ENCODE peak calls at places on chromosome 22, in five cellular contexts. One of them, this sample, is unnamed.

GRCh38 chr22:46613606-46613997 is 6.6 kb upstream of the GRAMD4 start:
- DNase-seq in foreskin melanocyte: no peak
- DNase-seq in nephron progenitor cell: no peak
- DNase-seq in bronchial epithelial cell: no peak
- DNase-seq in activated CD8-positive, alpha-beta memory T cell treated with anti-CD3 and anti-CD28 coated beads, Interleukin-2, amount 50 U/mL, for 48 hours: peak; percentile 68
- DNase-seq in this sample: peak; percentile 42

GRCh38 chr22:26027341-26027740 is 141.9 kb upstream of the SEZ6L start:
- DNase-seq in foreskin melanocyte: no peak
- DNase-seq in activated CD8-positive, alpha-beta memory T cell treated with anti-CD3 and anti-CD28 coated beads, Interleukin-2, amount 50 U/mL, for 48 hours: no peak
- DNase-seq in bronchial epithelial cell: no peak
- DNase-seq in nephron progenitor cell: no peak
- DNase-seq in this sample: no peak

GRCh38 chr22:18975434-18976196 is 39.5 kb upstream of the PRODH start:
- DNase-seq in bronchial epithelial cell: no peak
- DNase-seq in activated CD8-positive, alpha-beta memory T cell treated with anti-CD3 and anti-CD28 coated beads, Interleukin-2, amount 50 U/mL, for 48 hours: no peak
- DNase-seq in foreskin melanocyte: no peak
- DNase-seq in nephron progenitor cell: no peak
- DNase-seq in this sample: no peak

GRCh38 chr22:19514831-19515565 is 9.2 kb downstream of the CLDN5 start:
- DNase-seq in foreskin melanocyte: no peak
- DNase-seq in activated CD8-positive, alpha-beta memory T cell treated with anti-CD3 and anti-CD28 coated beads, Interleukin-2, amount 50 U/mL, for 48 hours: no peak
- DNase-seq in nephron progenitor cell: no peak
- DNase-seq in bronchial epithelial cell: peak; percentile 57
- DNase-seq in this sample: no peak

GRCh38 chr22:26914786-26915185 is 257.4 kb downstream of the MIAT start:
- DNase-seq in bronchial epithelial cell: no peak
- DNase-seq in nephron progenitor cell: no peak
- DNase-seq in foreskin melanocyte: no peak
- DNase-seq in activated CD8-positive, alpha-beta memory T cell treated with anti-CD3 and anti-CD28 coated beads, Interleukin-2, amount 50 U/mL, for 48 hours: no peak
- DNase-seq in this sample: no peak

GRCh38 chr22:33474587-33474986 is 416.4 kb upstream of the SYN3 start:
- DNase-seq in activated CD8-positive, alpha-beta memory T cell treated with anti-CD3 and anti-CD28 coated beads, Interleukin-2, amount 50 U/mL, for 48 hours: no peak
- DNase-seq in foreskin melanocyte: no peak
- DNase-seq in nephron progenitor cell: no peak
- DNase-seq in bronchial epithelial cell: no peak
- DNase-seq in this sample: no peak

GRCh38 chr22:22397875-22398524 is 110.5 kb downstream of the ZNF280B start:
- DNase-seq in foreskin melanocyte: no peak
- DNase-seq in activated CD8-positive, alpha-beta memory T cell treated with anti-CD3 and anti-CD28 coated beads, Interleukin-2, amount 50 U/mL, for 48 hours: no peak
- DNase-seq in bronchial epithelial cell: no peak
- DNase-seq in nephron progenitor cell: no peak
- DNase-seq in this sample: no peak

GRCh38 chr22:19130959-19131684 is at the start of gene TSSK2:
- DNase-seq in foreskin melanocyte: no peak
- DNase-seq in nephron progenitor cell: no peak
- DNase-seq in bronchial epithelial cell: no peak
- DNase-seq in activated CD8-positive, alpha-beta memory T cell treated with anti-CD3 and anti-CD28 coated beads, Interleukin-2, amount 50 U/mL, for 48 hours: no peak
- DNase-seq in this sample: no peak

GRCh38 chr22:25120093-25120561 is 79.5 kb upstream of the CRYBB3 start:
- DNase-seq in nephron progenitor cell: no peak
- DNase-seq in bronchial epithelial cell: no peak
- DNase-seq in activated CD8-positive, alpha-beta memory T cell treated with anti-CD3 and anti-CD28 coated beads, Interleukin-2, amount 50 U/mL, for 48 hours: no peak
- DNase-seq in foreskin melanocyte: no peak
- DNase-seq in this sample: no peak

GRCh38 chr22:19292262-19293230 is 1.0 kb upstream of the CLTCL1 start:
- DNase-seq in bronchial epithelial cell: peak; percentile 52
- DNase-seq in foreskin melanocyte: no peak
- DNase-seq in nephron progenitor cell: peak; percentile 6
- DNase-seq in activated CD8-positive, alpha-beta memory T cell treated with anti-CD3 and anti-CD28 coated beads, Interleukin-2, amount 50 U/mL, for 48 hours: no peak
- DNase-seq in this sample: peak; percentile 36

GRCh38 chr22:22702159-22702873 is 57.9 kb downstream of the GGTLC2 start:
- DNase-seq in bronchial epithelial cell: no peak
- DNase-seq in foreskin melanocyte: no peak
- DNase-seq in activated CD8-positive, alpha-beta memory T cell treated with anti-CD3 and anti-CD28 coated beads, Interleukin-2, amount 50 U/mL, for 48 hours: no peak
- DNase-seq in nephron progenitor cell: no peak
- DNase-seq in this sample: no peak

GRCh38 chr22:45192701-45193187 is 29.0 kb downstream of the NUP50 start:
- DNase-seq in bronchial epithelial cell: no peak
- DNase-seq in foreskin melanocyte: peak; percentile 52
- DNase-seq in nephron progenitor cell: no peak
- DNase-seq in activated CD8-positive, alpha-beta memory T cell treated with anti-CD3 and anti-CD28 coated beads, Interleukin-2, amount 50 U/mL, for 48 hours: no peak
- DNase-seq in this sample: no peak

GRCh38 chr22:17918840-17919239 is 105.5 kb downstream of the MICAL3 start:
- DNase-seq in foreskin melanocyte: no peak
- DNase-seq in nephron progenitor cell: no peak
- DNase-seq in bronchial epithelial cell: no peak
- DNase-seq in activated CD8-positive, alpha-beta memory T cell treated with anti-CD3 and anti-CD28 coated beads, Interleukin-2, amount 50 U/mL, for 48 hours: no peak
- DNase-seq in this sample: no peak

GRCh38 chr22:45503816-45504702 is 1.4 kb downstream of the FBLN1 start:
- DNase-seq in nephron progenitor cell: peak; percentile 75
- DNase-seq in bronchial epithelial cell: no peak
- DNase-seq in activated CD8-positive, alpha-beta memory T cell treated with anti-CD3 and anti-CD28 coated beads, Interleukin-2, amount 50 U/mL, for 48 hours: no peak
- DNase-seq in foreskin melanocyte: no peak
- DNase-seq in this sample: no peak

GRCh38 chr22:33873186-33873585 is 47.1 kb downstream of the LARGE1 start:
- DNase-seq in foreskin melanocyte: no peak
- DNase-seq in bronchial epithelial cell: no peak
- DNase-seq in nephron progenitor cell: no peak
- DNase-seq in activated CD8-positive, alpha-beta memory T cell treated with anti-CD3 and anti-CD28 coated beads, Interleukin-2, amount 50 U/mL, for 48 hours: no peak
- DNase-seq in this sample: no peak

GRCh38 chr22:42716649-42717127 is 4.0 kb downstream of the A4GALT start:
- DNase-seq in activated CD8-positive, alpha-beta memory T cell treated with anti-CD3 and anti-CD28 coated beads, Interleukin-2, amount 50 U/mL, for 48 hours: no peak
- DNase-seq in bronchial epithelial cell: no peak
- DNase-seq in foreskin melanocyte: no peak
- DNase-seq in nephron progenitor cell: no peak
- DNase-seq in this sample: no peak

GRCh38 chr22:46036558-46037408 is 59.8 kb upstream of the WNT7B start:
- DNase-seq in nephron progenitor cell: no peak
- DNase-seq in activated CD8-positive, alpha-beta memory T cell treated with anti-CD3 and anti-CD28 coated beads, Interleukin-2, amount 50 U/mL, for 48 hours: peak; percentile 67
- DNase-seq in bronchial epithelial cell: peak; percentile 70
- DNase-seq in foreskin melanocyte: no peak
- DNase-seq in this sample: peak; percentile 76

GRCh38 chr22:35197071-35197470 is 60.2 kb upstream of the HMGXB4 start:
- DNase-seq in activated CD8-positive, alpha-beta memory T cell treated with anti-CD3 and anti-CD28 coated beads, Interleukin-2, amount 50 U/mL, for 48 hours: no peak
- DNase-seq in bronchial epithelial cell: no peak
- DNase-seq in nephron progenitor cell: no peak
- DNase-seq in foreskin melanocyte: no peak
- DNase-seq in this sample: no peak

GRCh38 chr22:46746192-46746591 is 8.1 kb upstream of the CERK start:
- DNase-seq in bronchial epithelial cell: no peak
- DNase-seq in activated CD8-positive, alpha-beta memory T cell treated with anti-CD3 and anti-CD28 coated beads, Interleukin-2, amount 50 U/mL, for 48 hours: no peak
- DNase-seq in nephron progenitor cell: no peak
- DNase-seq in foreskin melanocyte: no peak
- DNase-seq in this sample: no peak

GRCh38 chr22:20002098-20002497 is 14.5 kb downstream of the ARVCF start:
- DNase-seq in nephron progenitor cell: no peak
- DNase-seq in bronchial epithelial cell: no peak
- DNase-seq in foreskin melanocyte: no peak
- DNase-seq in activated CD8-positive, alpha-beta memory T cell treated with anti-CD3 and anti-CD28 coated beads, Interleukin-2, amount 50 U/mL, for 48 hours: no peak
- DNase-seq in this sample: no peak

GRCh38 chr22:35539910-35540599 is 576 bp upstream of the RASD2 start:
- DNase-seq in foreskin melanocyte: no peak
- DNase-seq in activated CD8-positive, alpha-beta memory T cell treated with anti-CD3 and anti-CD28 coated beads, Interleukin-2, amount 50 U/mL, for 48 hours: peak; percentile 88
- DNase-seq in bronchial epithelial cell: no peak
- DNase-seq in nephron progenitor cell: peak; percentile 88
- DNase-seq in this sample: peak; percentile 71

GRCh38 chr22:19710020-19710768 is 4.1 kb upstream of the SEPTIN5 start:
- DNase-seq in foreskin melanocyte: no peak
- DNase-seq in nephron progenitor cell: peak; percentile 2
- DNase-seq in activated CD8-positive, alpha-beta memory T cell treated with anti-CD3 and anti-CD28 coated beads, Interleukin-2, amount 50 U/mL, for 48 hours: no peak
- DNase-seq in bronchial epithelial cell: no peak
- DNase-seq in this sample: no peak

GRCh38 chr22:50008151-50009040 is 4.2 kb downstream of the IL17REL start:
- DNase-seq in bronchial epithelial cell: no peak
- DNase-seq in foreskin melanocyte: no peak
- DNase-seq in activated CD8-positive, alpha-beta memory T cell treated with anti-CD3 and anti-CD28 coated beads, Interleukin-2, amount 50 U/mL, for 48 hours: no peak
- DNase-seq in nephron progenitor cell: peak; percentile 4
- DNase-seq in this sample: no peak

GRCh38 chr22:23402275-23403151 is 177.6 kb downstream of the IGLL1 start:
- DNase-seq in activated CD8-positive, alpha-beta memory T cell treated with anti-CD3 and anti-CD28 coated beads, Interleukin-2, amount 50 U/mL, for 48 hours: peak; percentile 76
- DNase-seq in nephron progenitor cell: peak; percentile 87
- DNase-seq in foreskin melanocyte: peak; percentile 11
- DNase-seq in bronchial epithelial cell: peak; percentile 54
- DNase-seq in this sample: peak; percentile 72

GRCh38 chr22:38461414-38462081 is 6.3 kb upstream of the KDELR3 start:
- DNase-seq in bronchial epithelial cell: peak; percentile 46
- DNase-seq in nephron progenitor cell: peak; percentile 96
- DNase-seq in foreskin melanocyte: peak; percentile 61
- DNase-seq in activated CD8-positive, alpha-beta memory T cell treated with anti-CD3 and anti-CD28 coated beads, Interleukin-2, amount 50 U/mL, for 48 hours: peak; percentile 83
- DNase-seq in this sample: peak; percentile 76

GRCh38 chr22:36405221-36405631 is 17.5 kb upstream of the MYH9 start:
- DNase-seq in nephron progenitor cell: no peak
- DNase-seq in bronchial epithelial cell: no peak
- DNase-seq in foreskin melanocyte: no peak
- DNase-seq in activated CD8-positive, alpha-beta memory T cell treated with anti-CD3 and anti-CD28 coated beads, Interleukin-2, amount 50 U/mL, for 48 hours: no peak
- DNase-seq in this sample: peak; percentile 52

GRCh38 chr22:17846326-17846992 is 72.2 kb upstream of the BID start:
- DNase-seq in activated CD8-positive, alpha-beta memory T cell treated with anti-CD3 and anti-CD28 coated beads, Interleukin-2, amount 50 U/mL, for 48 hours: no peak
- DNase-seq in bronchial epithelial cell: no peak
- DNase-seq in foreskin melanocyte: no peak
- DNase-seq in nephron progenitor cell: no peak
- DNase-seq in this sample: no peak

GRCh38 chr22:23494593-23495266 is 85.4 kb downstream of the IGLL1 start:
- DNase-seq in activated CD8-positive, alpha-beta memory T cell treated with anti-CD3 and anti-CD28 coated beads, Interleukin-2, amount 50 U/mL, for 48 hours: no peak
- DNase-seq in bronchial epithelial cell: no peak
- DNase-seq in foreskin melanocyte: no peak
- DNase-seq in nephron progenitor cell: no peak
- DNase-seq in this sample: no peak

GRCh38 chr22:33401291-33401690 is 343.1 kb upstream of the SYN3 start:
- DNase-seq in activated CD8-positive, alpha-beta memory T cell treated with anti-CD3 and anti-CD28 coated beads, Interleukin-2, amount 50 U/mL, for 48 hours: no peak
- DNase-seq in foreskin melanocyte: no peak
- DNase-seq in nephron progenitor cell: no peak
- DNase-seq in bronchial epithelial cell: no peak
- DNase-seq in this sample: no peak

GRCh38 chr22:50656122-50657070 is 16.2 kb upstream of the SHANK3 start:
- DNase-seq in bronchial epithelial cell: peak; percentile 50
- DNase-seq in nephron progenitor cell: no peak
- DNase-seq in activated CD8-positive, alpha-beta memory T cell treated with anti-CD3 and anti-CD28 coated beads, Interleukin-2, amount 50 U/mL, for 48 hours: no peak
- DNase-seq in foreskin melanocyte: no peak
- DNase-seq in this sample: no peak

GRCh38 chr22:45304971-45305370 is 4.8 kb upstream of the FAM118A start:
- DNase-seq in activated CD8-positive, alpha-beta memory T cell treated with anti-CD3 and anti-CD28 coated beads, Interleukin-2, amount 50 U/mL, for 48 hours: no peak
- DNase-seq in foreskin melanocyte: no peak
- DNase-seq in nephron progenitor cell: no peak
- DNase-seq in bronchial epithelial cell: peak; percentile 30
- DNase-seq in this sample: no peak

GRCh38 chr22:42937164-42937854 is 77.6 kb downstream of the PACSIN2 start:
- DNase-seq in activated CD8-positive, alpha-beta memory T cell treated with anti-CD3 and anti-CD28 coated beads, Interleukin-2, amount 50 U/mL, for 48 hours: peak; percentile 64
- DNase-seq in foreskin melanocyte: no peak
- DNase-seq in nephron progenitor cell: no peak
- DNase-seq in bronchial epithelial cell: peak; percentile 85
- DNase-seq in this sample: peak; percentile 38

GRCh38 chr22:38921126-38921525 is 36.3 kb upstream of the APOBEC3A start:
- DNase-seq in bronchial epithelial cell: peak; percentile 74
- DNase-seq in nephron progenitor cell: no peak
- DNase-seq in foreskin melanocyte: no peak
- DNase-seq in activated CD8-positive, alpha-beta memory T cell treated with anti-CD3 and anti-CD28 coated beads, Interleukin-2, amount 50 U/mL, for 48 hours: no peak
- DNase-seq in this sample: no peak

GRCh38 chr22:21697866-21698265 is 32.1 kb downstream of the PPIL2 start:
- DNase-seq in activated CD8-positive, alpha-beta memory T cell treated with anti-CD3 and anti-CD28 coated beads, Interleukin-2, amount 50 U/mL, for 48 hours: no peak
- DNase-seq in foreskin melanocyte: no peak
- DNase-seq in bronchial epithelial cell: no peak
- DNase-seq in nephron progenitor cell: no peak
- DNase-seq in this sample: no peak

GRCh38 chr22:37762389-37762836 is 45.3 kb upstream of the GCAT start:
- DNase-seq in nephron progenitor cell: no peak
- DNase-seq in activated CD8-positive, alpha-beta memory T cell treated with anti-CD3 and anti-CD28 coated beads, Interleukin-2, amount 50 U/mL, for 48 hours: no peak
- DNase-seq in bronchial epithelial cell: peak; percentile 44
- DNase-seq in foreskin melanocyte: no peak
- DNase-seq in this sample: no peak

GRCh38 chr22:47129902-47130301 is 367.5 kb downstream of the TBC1D22A start:
- DNase-seq in nephron progenitor cell: no peak
- DNase-seq in activated CD8-positive, alpha-beta memory T cell treated with anti-CD3 and anti-CD28 coated beads, Interleukin-2, amount 50 U/mL, for 48 hours: no peak
- DNase-seq in foreskin melanocyte: no peak
- DNase-seq in bronchial epithelial cell: peak; percentile 65
- DNase-seq in this sample: no peak

GRCh38 chr22:20026996-20027601 is 6.2 kb downstream of the TANGO2 start:
- DNase-seq in nephron progenitor cell: no peak
- DNase-seq in activated CD8-positive, alpha-beta memory T cell treated with anti-CD3 and anti-CD28 coated beads, Interleukin-2, amount 50 U/mL, for 48 hours: no peak
- DNase-seq in bronchial epithelial cell: no peak
- DNase-seq in foreskin melanocyte: no peak
- DNase-seq in this sample: no peak

GRCh38 chr22:32476286-32476685 is 1.7 kb downstream of the FBXO7 start:
- DNase-seq in activated CD8-positive, alpha-beta memory T cell treated with anti-CD3 and anti-CD28 coated beads, Interleukin-2, amount 50 U/mL, for 48 hours: no peak
- DNase-seq in bronchial epithelial cell: no peak
- DNase-seq in foreskin melanocyte: no peak
- DNase-seq in nephron progenitor cell: no peak
- DNase-seq in this sample: no peak

GRCh38 chr22:18076060-18076497 is 1.7 kb upstream of the PEX26 start:
- DNase-seq in nephron progenitor cell: peak; percentile 55
- DNase-seq in bronchial epithelial cell: peak; percentile 84
- DNase-seq in activated CD8-positive, alpha-beta memory T cell treated with anti-CD3 and anti-CD28 coated beads, Interleukin-2, amount 50 U/mL, for 48 hours: no peak
- DNase-seq in foreskin melanocyte: peak; percentile 84
- DNase-seq in this sample: peak; percentile 47

GRCh38 chr22:20386972-20387371 is 7.0 kb upstream of the ZNF74 start:
- DNase-seq in bronchial epithelial cell: no peak
- DNase-seq in activated CD8-positive, alpha-beta memory T cell treated with anti-CD3 and anti-CD28 coated beads, Interleukin-2, amount 50 U/mL, for 48 hours: no peak
- DNase-seq in nephron progenitor cell: no peak
- DNase-seq in foreskin melanocyte: no peak
- DNase-seq in this sample: no peak

This sample was measured in activated CD8-positive, alpha-beta T cell treated with anti-CD3 and anti-CD28 coated beads, Interleukin-2, amount 10 ng/mL, durations not matched to agents 7 days and 5 days.